ENCODE peak calls at places on chromosomes 4 and X, in four cellular contexts. C is K562, M is SK-N-SH, I is HepG2. T is an unnamed sample.

GRCh38 chrX:97898798-97899197 is 1015.1 kb downstream of the RPA4 start:
- DNase-seq in I (no peak), M (no peak), C (no peak), T (no peak)

GRCh38 chrX:65601530-65602281 is 65.7 kb upstream of the MSN start:
- DNase-seq in I (peak), M (no peak), C (no peak), T (no peak)

GRCh38 chr4:144666539-144667175 is 20.7 kb downstream of the HHIP start:
- DNase-seq in C (no peak), M (no peak), I (no peak), T (no peak)

GRCh38 chr4:44422912-44423311 is 25.7 kb downstream of the KCTD8 start:
- DNase-seq in M (no peak), I (no peak), C (no peak), T (no peak)

GRCh38 chrX:13008189-13008533 is 33.3 kb downstream of the TMSB4X start:
- DNase-seq in C (no peak), I (no peak), M (no peak), T (no peak)

GRCh38 chr4:1502976-1503375 is 96.7 kb upstream of the NKX1-1 start:
- DNase-seq in C (no peak), M (peak), I (no peak), T (no peak)

GRCh38 chr4:188660796-188661195 is 521.6 kb downstream of the TRIML1 start:
- DNase-seq in M (no peak), I (no peak), C (no peak), T (no peak)

GRCh38 chr4:24991015-24991414 is 39.7 kb downstream of the LGI2 start:
- DNase-seq in M (no peak), I (no peak), C (no peak), T (no peak)

GRCh38 chrX:118773782-118774181 is 46.4 kb downstream of the IL13RA1 start:
- DNase-seq in I (no peak), M (no peak), C (no peak), T (no peak)

GRCh38 chr4:91064157-91064853 is 937.1 kb downstream of the CCSER1 start:
- DNase-seq in C (no peak), I (peak), M (peak), T (no peak)

GRCh38 chr4:38529189-38530115 is 134.5 kb upstream of the KLF3 start:
- DNase-seq in C (peak), M (no peak), I (no peak), T (peak)

GRCh38 chr4:124907881-124908280 is 195.3 kb upstream of the ANKRD50 start:
- DNase-seq in M (no peak), I (no peak), C (no peak), T (no peak)

GRCh38 chr4:20839957-20840356 is 139.7 kb downstream of the PACRGL start:
- DNase-seq in I (no peak), C (no peak), M (no peak), T (no peak)

GRCh38 chr4:111838406-111838930 is 306.8 kb upstream of the FAM241A start:
- DNase-seq in M (no peak), I (no peak), C (no peak), T (no peak)

GRCh38 chrX:13364230-13364629 is 44.4 kb upstream of the ATXN3L start:
- DNase-seq in I (no peak), C (no peak), M (no peak), T (no peak)

GRCh38 chr4:7591409-7592063 is 156.8 kb upstream of the PSAPL1 start:
- DNase-seq in M (no peak), C (no peak), I (no peak), T (no peak)

GRCh38 chr4:76821661-76822060 is 76.3 kb downstream of the SOWAHB start:
- DNase-seq in C (no peak), I (no peak), M (no peak), T (no peak)

GRCh38 chrX:455673-456072 is 69.0 kb upstream of the PPP2R3B start:
- DNase-seq in M (no peak), C (no peak), I (no peak), T (no peak)

GRCh38 chr4:15961778-15962510 is 1.0 kb downstream of the FGFBP2 start:
- DNase-seq in I (no peak), M (no peak), C (no peak), T (no peak)

GRCh38 chrX:72021975-72022374 is 109.7 kb downstream of the RTL5 start:
- DNase-seq in M (no peak), I (no peak), C (peak), T (no peak)

GRCh38 chr4:93852680-93853079 is 24.1 kb downstream of the ATOH1 start:
- DNase-seq in M (no peak), I (no peak), C (no peak), T (no peak)

GRCh38 chr4:168636506-168637176 is 139.8 kb downstream of the PALLD start:
- DNase-seq in I (no peak), C (no peak), M (no peak), T (no peak)

GRCh38 chr4:135243960-135244561 is 1042.5 kb upstream of the PABPC4L start:
- DNase-seq in C (no peak), M (no peak), I (no peak), T (no peak)

GRCh38 chr4:160299177-160299576 is 1196.3 kb downstream of the RAPGEF2 start:
- DNase-seq in M (peak), C (no peak), I (no peak), T (no peak)

GRCh38 chr4:181952478-181952877 is 290.7 kb upstream of the TENM3 start:
- DNase-seq in I (no peak), C (no peak), M (no peak), T (no peak)

GRCh38 chr4:78057135-78057599 is at the start of gene FRAS1:
- DNase-seq in M (peak), C (no peak), I (peak), T (no peak)

GRCh38 chr4:45358573-45359506 is 632.5 kb upstream of the GNPDA2 start:
- DNase-seq in I (no peak), C (no peak), M (no peak), T (no peak)

GRCh38 chr4:38911257-38911656 is 43.7 kb downstream of the FAM114A1 start:
- DNase-seq in I (no peak), M (no peak), C (peak), T (no peak)

GRCh38 chrX:126165721-126166401 is at the start of gene DCAF12L2:
- DNase-seq in C (no peak), I (no peak), M (peak), T (no peak)

GRCh38 chr4:16843831-16844508 is 54.5 kb downstream of the LDB2 start:
- DNase-seq in C (no peak), M (no peak), I (peak), T (no peak)

GRCh38 chr4:4254666-4255065 is 6.6 kb upstream of the TMEM128 start:
- DNase-seq in I (peak), M (no peak), C (no peak), T (no peak)

GRCh38 chr4:164933244-164933643 is 44.2 kb downstream of the TRIM61 start:
- DNase-seq in I (no peak), C (no peak), M (no peak), T (no peak)

GRCh38 chr4:164926301-164926700 is 49.3 kb downstream of the APELA start:
- DNase-seq in M (no peak), C (no peak), I (no peak), T (no peak)

GRCh38 chr4:164930647-164931046 is 46.8 kb downstream of the TRIM61 start:
- DNase-seq in C (no peak), I (no peak), M (no peak), T (no peak)

GRCh38 chr4:164935363-164935762 is 42.1 kb downstream of the TRIM61 start:
- DNase-seq in M (peak), C (peak), I (peak), T (peak)

DNA sequence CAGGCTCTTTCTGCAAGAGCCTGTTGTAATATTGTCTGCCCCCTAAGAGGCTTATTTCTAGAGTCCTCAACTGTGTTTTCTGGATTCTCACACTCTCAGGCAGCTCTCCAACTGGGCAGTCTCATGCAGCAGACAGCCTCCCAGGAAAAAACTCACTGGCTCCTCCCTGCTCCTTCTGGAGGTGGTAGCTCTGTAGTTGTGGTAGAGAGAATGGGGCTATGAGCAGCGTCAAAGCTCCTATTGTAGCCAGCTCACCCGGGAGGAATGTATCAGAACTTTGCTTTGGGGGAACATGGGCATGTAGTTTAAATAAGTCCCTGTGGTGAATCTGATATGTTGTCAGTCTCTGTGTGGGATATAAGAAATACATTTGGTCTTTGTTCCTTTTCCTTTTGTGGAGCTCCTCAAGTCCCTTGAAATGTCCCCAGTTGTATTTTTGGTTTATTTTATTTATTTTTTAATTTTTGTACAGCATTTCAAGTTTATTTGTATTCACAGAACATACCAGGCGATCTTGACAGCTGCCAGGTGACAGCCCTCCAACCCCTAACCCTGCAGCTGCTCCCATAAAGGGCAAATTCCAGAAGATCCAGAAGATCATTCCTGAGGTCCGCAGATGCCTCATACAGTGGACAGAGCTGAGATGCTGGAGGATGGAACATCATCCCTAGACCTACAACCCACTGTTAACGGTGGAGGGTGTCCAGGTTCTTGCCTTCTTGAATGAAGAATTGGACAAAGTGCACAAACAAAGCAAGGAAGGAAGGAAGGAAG is 45.7 kb downstream of the TRIM61 start:
- DNase-seq in C (no peak), M (no peak), I (no peak), T (no peak)
- TF ChIP-seq SIN3A in C (no peak), M (no peak), I (no peak), T (no peak)

GRCh38 chrX:45196701-45197100 is 4.0 kb downstream of the DIPK2B start:
- DNase-seq in I (no peak), M (no peak), C (no peak), T (no peak)

GRCh38 chrX:45186643-45187026 is 14.0 kb downstream of the DIPK2B start:
- DNase-seq in M (peak), C (no peak), I (no peak), T (no peak)

GRCh38 chrX:45191383-45191782 is 9.3 kb downstream of the DIPK2B start:
- DNase-seq in I (no peak), M (no peak), C (no peak), T (no peak)

GRCh38 chrX:45187731-45188130 is 12.9 kb downstream of the DIPK2B start:
- DNase-seq in I (no peak), C (no peak), M (no peak), T (no peak)

DNA sequence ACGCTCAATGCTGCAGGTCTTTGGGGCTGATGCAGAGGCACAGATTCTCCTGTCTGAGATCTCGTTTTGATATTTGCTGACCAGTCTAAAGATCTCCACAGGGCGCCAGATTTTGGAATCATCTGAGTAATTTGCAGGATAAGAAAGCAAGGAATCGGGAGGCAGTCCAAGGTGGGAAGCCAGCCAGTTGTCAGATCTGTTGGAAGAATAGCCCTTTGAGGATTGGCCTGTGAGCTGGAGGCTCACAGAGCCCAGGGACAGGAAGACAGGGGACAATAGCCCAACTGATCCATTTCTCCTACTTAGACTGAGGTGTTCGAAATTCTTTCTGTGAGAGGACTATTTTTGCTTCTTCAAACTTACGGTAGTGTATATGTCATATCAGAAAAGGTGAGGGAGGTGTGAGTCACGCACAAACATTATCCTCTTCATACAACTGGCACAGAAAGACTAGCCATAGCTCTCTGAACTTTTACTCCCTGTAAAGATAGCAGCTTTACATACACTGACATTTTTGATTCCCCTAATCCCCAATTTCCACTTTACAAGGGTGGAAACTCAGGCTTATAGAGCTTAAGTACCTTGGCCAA is 8.8 kb downstream of the DIPK2B start:
- DNase-seq in C (no peak), I (no peak), M (no peak), T (no peak)
- TF ChIP-seq MXI1 in C (no peak), I (no peak), M (no peak), T (no peak)

DNA sequence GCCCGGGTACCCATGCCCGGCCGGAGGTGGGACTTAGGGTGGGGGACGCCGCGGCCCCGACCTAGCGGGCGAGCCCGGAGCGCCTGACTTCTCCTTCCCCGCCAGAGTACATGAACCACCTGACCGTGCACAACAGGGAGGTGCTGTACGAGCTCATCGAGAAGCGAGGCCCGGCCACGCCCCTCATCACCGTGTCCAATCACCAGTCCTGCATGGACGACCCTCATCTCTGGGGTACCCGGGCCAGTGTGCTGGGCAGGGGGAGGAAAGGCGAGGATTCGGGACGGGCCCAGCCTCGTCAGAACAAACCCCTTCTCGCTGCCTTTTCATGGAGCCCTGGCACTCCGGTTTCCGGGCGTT is 622 bp downstream of the TAFAZZIN start:
- DNase-seq in I (peak), C (peak), M (peak), T (no peak)
- TF ChIP-seq SIN3A in I (peak), C (no peak), M (no peak), T (no peak)

DNA sequence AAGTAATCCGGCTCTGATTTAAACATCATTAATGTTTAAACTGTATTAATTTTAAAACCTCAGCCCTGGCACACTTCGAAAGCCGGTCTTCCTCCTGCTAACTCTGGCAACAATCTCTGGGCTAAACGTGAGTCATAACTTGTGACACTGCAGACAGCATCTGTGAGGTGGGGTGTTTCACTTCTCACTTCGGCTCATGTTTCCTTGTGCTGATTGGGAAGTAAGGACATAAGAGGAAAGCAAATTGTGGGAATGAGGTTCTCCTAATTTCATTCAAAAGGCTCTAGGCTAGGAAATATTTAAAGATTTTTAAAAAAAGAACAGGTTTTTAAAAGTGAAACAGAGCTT is 139.9 kb upstream of the USP9X start:
- DNase-seq in I (no peak), M (no peak), C (peak), T (peak)
- TF ChIP-seq MXI1 in I (no peak), M (no peak), C (no peak), T (no peak)

DNA sequence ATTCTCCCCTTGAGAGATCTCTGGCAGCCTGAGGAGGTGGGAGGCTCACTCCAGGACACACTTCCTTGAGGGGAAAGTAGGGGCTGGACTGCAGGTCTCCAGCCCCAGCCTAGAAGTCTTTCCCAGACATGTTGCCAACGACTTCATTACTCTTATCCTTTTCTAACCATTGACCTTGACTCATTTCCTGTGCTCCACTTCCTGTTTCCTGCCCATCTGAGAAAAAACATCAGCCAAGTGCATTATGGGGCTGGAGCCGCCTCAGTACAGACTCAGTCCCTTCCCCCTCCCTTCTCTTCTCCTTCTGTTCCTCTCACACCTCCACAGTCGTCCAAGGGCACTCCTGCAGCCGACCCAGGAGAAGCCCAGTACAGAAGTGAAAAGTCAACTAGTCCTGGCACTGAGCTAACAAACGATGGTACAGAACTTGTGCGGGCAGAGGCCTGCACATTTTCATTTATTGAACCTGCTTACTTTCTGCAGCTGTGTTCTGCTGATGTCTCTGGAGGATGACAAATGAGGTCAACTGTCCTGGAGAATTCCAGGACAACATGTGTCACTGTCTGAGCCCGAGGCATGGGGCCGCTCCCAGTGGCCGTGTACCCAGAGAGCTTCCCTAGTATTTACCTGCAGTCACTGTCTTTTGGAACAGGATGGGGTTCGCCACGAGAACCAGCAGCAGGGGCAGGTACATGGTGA is 20.1 kb downstream of the GPR143 start:
- DNase-seq in I (no peak), C (peak), M (no peak), T (no peak)
- TF ChIP-seq SIN3A in I (no peak), C (no peak), M (no peak), T (no peak)

DNA sequence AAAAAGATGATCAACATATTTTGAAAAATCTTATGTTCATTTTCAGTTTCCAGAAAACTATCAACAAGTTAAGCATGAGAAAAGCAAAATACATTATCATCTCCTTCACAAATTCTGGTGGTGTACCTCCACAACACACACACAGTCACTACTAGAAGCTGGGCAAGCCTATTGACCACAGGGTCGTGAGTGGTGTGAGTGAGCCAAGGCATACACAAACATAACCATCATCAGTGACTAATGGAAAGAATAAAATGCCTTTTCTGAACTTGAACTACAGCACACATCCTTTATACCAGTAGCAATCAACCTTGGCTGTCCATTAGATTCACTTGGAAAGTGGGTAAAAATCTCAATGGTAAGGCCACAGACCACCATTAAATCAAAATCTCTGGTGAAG is 180.2 kb downstream of the FAM47B start:
- DNase-seq in C (no peak), M (no peak), I (no peak), T (no peak)
- TF ChIP-seq MXI1 in C (no peak), M (no peak), I (no peak), T (no peak)

DNA sequence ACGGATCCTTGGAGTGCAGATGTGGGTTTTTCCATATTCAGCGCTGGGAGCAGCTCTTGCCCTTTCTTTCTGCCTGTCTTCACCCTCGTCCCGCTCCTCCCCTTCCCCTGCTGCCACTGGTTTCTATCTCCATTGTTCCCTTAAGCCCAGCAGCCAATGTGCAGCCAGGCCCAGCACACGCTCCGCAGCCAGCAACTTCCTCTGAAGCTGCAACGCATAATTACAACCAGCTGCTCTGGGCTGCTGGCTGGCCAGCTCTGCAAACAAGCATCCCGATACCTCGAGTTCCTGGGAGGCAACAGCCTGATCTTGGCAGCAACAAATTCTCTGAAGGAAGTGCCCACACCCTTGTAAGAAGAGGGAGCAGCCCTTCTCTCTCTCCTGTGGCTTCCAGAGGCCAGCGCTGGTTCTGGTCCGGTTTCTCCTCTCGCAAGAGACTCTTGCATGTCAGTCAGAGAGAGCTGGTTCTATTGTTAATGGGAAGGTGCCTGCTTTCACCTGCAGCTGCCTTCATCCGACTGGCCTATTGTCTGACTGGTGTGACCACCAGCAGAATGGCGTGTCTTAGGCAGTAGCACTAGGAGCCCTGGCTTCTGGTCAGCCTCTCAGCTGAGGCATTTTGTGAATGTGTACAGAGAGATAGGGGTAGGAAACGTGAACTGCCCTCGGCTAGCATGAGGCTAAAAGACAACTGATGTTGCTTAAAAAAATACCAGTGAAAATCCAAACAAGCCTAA is 83.8 kb upstream of the MAML3 start:
- DNase-seq in I (no peak), M (peak), C (no peak), T (no peak)
- TF ChIP-seq SIN3A in I (no peak), M (peak), C (no peak), T (no peak)

T was measured in GM12878.